ENCODE peak calls at places on chromosomes 16 and 17, in six cellular contexts. P is prostate gland, E is H1, S is stomach, D is K562, M is breast epithelium. N is an unnamed sample.

GRCh38 chr17:15181333-15181732 is 83.8 kb downstream of the PMP22 start:
- DNase-seq in P (no peak), E (no peak), S (no peak), D (no peak), M (no peak), N (no peak)

GRCh38 chr16:3475604-3476375 is 19.5 kb downstream of the C16orf90 start:
- DNase-seq in P (no peak), E (no peak), S (no peak), D (no peak), M (no peak), N (no peak)

GRCh38 chr16:13176711-13177110 is 275.3 kb downstream of the SHISA9 start:
- DNase-seq in P (no peak), E (no peak), S (no peak), D (no peak), M (no peak), N (no peak)

GRCh38 chr17:27233783-27234182 is 60.1 kb upstream of the WSB1 start:
- DNase-seq in P (no peak), E (no peak), S (no peak), D (no peak), M (no peak), N (no peak)

GRCh38 chr17:20919990-20920812 is 122.6 kb downstream of the USP22 start:
- DNase-seq in P (no peak), E (no peak), S (no peak), D (no peak), M (no peak), N (no peak)

GRCh38 chr16:25107466-25107792 is 4.1 kb upstream of the LCMT1 start:
- DNase-seq in P (no peak), E (no peak), S (no peak), D (no peak), M (no peak), N (no peak)

GRCh38 chr16:1920727-1921155 is 2.5 kb upstream of the HS3ST6 start:
- DNase-seq in P (no peak), E (peak; percentile 78), S (peak; percentile 64), D (peak; percentile 76), M (no peak), N (no peak)

GRCh38 chr16:88818610-88818874 is 6.8 kb upstream of the APRT start:
- DNase-seq in P (no peak), E (no peak), S (no peak), D (no peak), M (no peak), N (no peak)

GRCh38 chr17:61405686-61406542 is 6.3 kb downstream of the TBX2 start:
- DNase-seq in P (no peak), E (peak; percentile 63), S (no peak), D (no peak), M (no peak), N (peak; percentile 64)

GRCh38 chr16:4704491-4704890 is 11.1 kb downstream of the NUDT16L1 start:
- DNase-seq in P (no peak), E (no peak), S (no peak), D (no peak), M (no peak), N (no peak)

GRCh38 chr17:3808701-3809100 is 7.7 kb upstream of the ITGAE start:
- DNase-seq in P (no peak), E (no peak), S (no peak), D (no peak), M (no peak), N (no peak)

GRCh38 chr17:29642171-29642611 is 19.5 kb upstream of the CORO6 start:
- DNase-seq in P (no peak), E (no peak), S (no peak), D (no peak), M (no peak), N (no peak)

GRCh38 chr17:7988750-7989178 is 13.7 kb upstream of the GUCY2D start:
- DNase-seq in P (peak; percentile 83), E (no peak), S (no peak), D (peak; percentile 48), M (no peak), N (peak; percentile 58)

GRCh38 chr16:28193530-28194423 is 18.0 kb downstream of the XPO6 start:
- DNase-seq in P (no peak), E (no peak), S (no peak), D (no peak), M (no peak), N (no peak)

GRCh38 chr16:56312028-56312300 is 113.4 kb downstream of the AMFR start:
- DNase-seq in P (no peak), E (no peak), S (no peak), D (no peak), M (no peak), N (no peak)

GRCh38 chr16:4801962-4802658 is at the start of gene ROGDI:
- DNase-seq in P (peak; percentile 88), E (peak; percentile 88), S (peak; percentile 96), D (peak; percentile 77), M (peak; percentile 85), N (peak; percentile 90)

GRCh38 chr16:51767564-51767963 is 616.5 kb upstream of the SALL1 start:
- DNase-seq in P (no peak), E (no peak), S (no peak), D (no peak), M (no peak), N (no peak)

GRCh38 chr17:67105213-67105612 is 60.9 kb downstream of the CACNG1 start:
- DNase-seq in P (no peak), E (no peak), S (no peak), D (no peak), M (no peak), N (no peak)

GRCh38 chr16:25093208-25094061 is 18.1 kb upstream of the LCMT1 start:
- DNase-seq in P (no peak), E (no peak), S (no peak), D (no peak), M (no peak), N (no peak)

GRCh38 chr17:9872852-9873251 is 32.2 kb downstream of the RCVRN start:
- DNase-seq in P (no peak), E (no peak), S (no peak), D (no peak), M (no peak), N (no peak)

GRCh38 chr16:85720319-85720637 is 30.6 kb downstream of the C16orf74 start:
- DNase-seq in P (peak; percentile 91), E (no peak), S (peak; percentile 47), D (no peak), M (peak; percentile 93), N (no peak)

GRCh38 chr16:58628845-58629680 is 563 bp downstream of the CNOT1 start:
- DNase-seq in P (peak; percentile 54), E (peak; percentile 49), S (peak; percentile 64), D (peak; percentile 16), M (peak; percentile 59), N (peak; percentile 78)
- TF ChIP-seq POLR2AphosphoS5 in P (no peak), E (no peak), S (no peak), D (peak; percentile 42), M (no peak), N (no peak)

GRCh38 chr16:30901201-30902069 is 5.0 kb downstream of the CTF1 start:
- DNase-seq in P (no peak), E (no peak), S (no peak), D (no peak), M (no peak), N (no peak)
- H3K4me3 ChIP-seq in P (peak overlapping the region; percentile 50), E (peak overlapping the region; percentile 42), S (peak overlapping the region; percentile 51), D (peak overlapping the region; percentile 57), M (peak overlapping the region; percentile 50), N (peak overlapping the region; percentile 65)

GRCh38 chr17:4944554-4945175 is 3.7 kb downstream of the PFN1 start:
- DNase-seq in P (no peak), E (no peak), S (no peak), D (no peak), M (no peak), N (no peak)

GRCh38 chr17:4944163-4944553 is 4.1 kb downstream of the RNF167 start:
- DNase-seq in P (no peak), E (no peak), S (no peak), D (no peak), M (no peak), N (no peak)

GRCh38 chr17:4945944-4946280 is 2.4 kb downstream of the PFN1 start:
- DNase-seq in P (no peak), E (no peak), S (no peak), D (no peak), M (no peak), N (no peak)

GRCh38 chr17:4946312-4946976 is 1.9 kb downstream of the PFN1 start:
- DNase-seq in P (no peak), E (no peak), S (no peak), D (no peak), M (no peak), N (no peak)

GRCh38 chr17:4945176-4945943 is 3.0 kb downstream of the PFN1 start:
- DNase-seq in P (peak; percentile 47), E (peak; percentile 58), S (peak; percentile 79), D (peak; percentile 39), M (peak; percentile 72), N (peak; percentile 93)
- TF ChIP-seq POLR2AphosphoS5 in P (peak; percentile 45), E (peak; percentile 95), S (peak; percentile 58), D (peak; percentile 4), M (no peak), N (peak; percentile 27)

GRCh38 chr17:77454560-77455095 is 313.9 kb downstream of the SEC14L1 start:
- DNase-seq in P (no peak), E (no peak), S (no peak), D (no peak), M (no peak), N (no peak)
- H3K4me3 ChIP-seq in P (peak overlapping the region; percentile 16), E (no peak overlapping the region), S (peak overlapping the region; percentile 40), D (peak overlapping the region; percentile 19), M (no peak overlapping the region), N (peak overlapping the region; percentile 4)

GRCh38 chr17:73228748-73229236 is 32.9 kb downstream of the CPSF4L start:
- DNase-seq in P (peak; percentile 44), E (no peak), S (peak; percentile 77), D (peak; percentile 55), M (peak; percentile 38), N (peak; percentile 83)

GRCh38 chr17:73227944-73228343 is 33.7 kb downstream of the CPSF4L start:
- DNase-seq in P (no peak), E (no peak), S (no peak), D (no peak), M (no peak), N (no peak)

GRCh38 chr17:73224663-73225305 is 31.9 kb downstream of the COG1 start:
- DNase-seq in P (no peak), E (no peak), S (no peak), D (no peak), M (no peak), N (no peak)

GRCh38 chr17:73227379-73227778 is 34.3 kb downstream of the CPSF4L start:
- DNase-seq in P (no peak), E (no peak), S (no peak), D (no peak), M (no peak), N (no peak)

DNA sequence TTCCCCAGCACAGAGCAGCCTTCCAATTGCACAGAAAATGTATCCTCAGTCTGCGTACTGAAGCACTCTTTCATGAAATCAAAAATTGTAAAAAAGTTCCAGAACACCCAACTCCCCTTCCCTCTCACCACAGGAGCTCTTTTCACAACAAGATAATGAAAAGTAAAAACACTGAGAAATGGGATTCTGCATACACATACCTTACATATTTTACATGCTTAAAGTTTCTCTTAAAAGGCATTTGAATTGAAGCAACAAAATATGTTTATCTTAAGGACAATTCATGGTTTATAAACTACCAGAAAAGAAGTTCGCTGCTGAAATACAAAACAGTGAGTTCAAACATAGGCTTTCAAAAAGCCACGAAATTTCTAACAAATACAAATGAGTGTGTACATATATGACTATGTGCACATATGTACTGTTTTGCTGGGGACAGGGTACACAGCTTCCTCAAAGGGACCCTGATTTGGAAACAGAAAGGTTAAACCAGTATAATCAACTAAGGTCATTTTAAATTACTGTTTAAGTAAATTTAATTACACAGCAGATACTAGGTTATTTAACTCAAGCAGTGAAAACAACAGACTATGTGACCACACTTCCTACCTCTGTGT is 33.8 kb downstream of the COG1 start:
- DNase-seq in P (no peak), E (no peak), S (no peak), D (no peak), M (no peak), N (no peak)
- TF ChIP-seq POLR2AphosphoS5 in P (no peak), E (no peak), S (no peak), D (no peak), M (no peak), N (no peak)

N was measured in sigmoid colon.